ENCODE peak calls at places on chromosome 5, in four cellular contexts. I, Q, Z and A are unnamed samples.
A peak's percentile ranks its signal among the peaks of the same experiment; 100 is the strongest.

GRCh38 chr5:17190242-17190778 is 27.1 kb upstream of the BASP1 start:
- DNase-seq in I (no peak), Q (no peak), Z (no peak), A (no peak)

GRCh38 chr5:150258126-150258525 is 31.4 kb downstream of the CAMK2A start:
- DNase-seq in Z (no peak), Q (no peak), I (no peak), A (no peak)

GRCh38 chr5:123035950-123036390 is 555 bp downstream of the PPIC start:
- DNase-seq in Z (no peak), I (peak; percentile 88), Q (peak; percentile 90), A (no peak)

GRCh38 chr5:55227738-55228430 is 769 bp upstream of the MCIDAS start:
- DNase-seq in Q (no peak), Z (no peak), I (peak; percentile 48), A (no peak)

GRCh38 chr5:440413-441180 is 2.4 kb upstream of the EXOC3 start:
- DNase-seq in Z (no peak), Q (peak; percentile 33), I (no peak), A (no peak)

GRCh38 chr5:1523793-1524480 is at the start of gene LPCAT1:
- DNase-seq in Z (peak; percentile 69), I (peak; percentile 97), Q (peak; percentile 95), A (no peak)

GRCh38 chr5:110768138-110768845 is 29.5 kb downstream of the SLC25A46 start:
- DNase-seq in I (no peak), Z (no peak), Q (no peak), A (peak; percentile 19)

GRCh38 chr5:73540192-73540591 is 25.2 kb downstream of the ANKRA2 start:
- DNase-seq in Z (no peak), Q (no peak), I (no peak), A (peak; percentile 34)

GRCh38 chr5:150649828-150650712 is 9.6 kb downstream of the SYNPO start:
- DNase-seq in Q (peak; percentile 71), I (peak; percentile 76), Z (no peak), A (no peak)

GRCh38 chr5:2148312-2149195 is 265.8 kb upstream of the IRX4 start:
- DNase-seq in Z (no peak), Q (no peak), I (no peak), A (no peak)

GRCh38 chr5:90932052-90932699 is 373.6 kb downstream of the ADGRV1 start:
- DNase-seq in Q (no peak), I (no peak), Z (no peak), A (peak; percentile 16)

GRCh38 chr5:155128786-155129512 is 115.4 kb downstream of the KIF4B start:
- DNase-seq in I (no peak), Z (no peak), Q (no peak), A (no peak)

GRCh38 chr5:170184007-170184687 is 48.6 kb upstream of the C5orf58 start:
- DNase-seq in Q (no peak), Z (no peak), I (peak; percentile 26), A (no peak)

GRCh38 chr5:72066658-72067057 is 40.6 kb upstream of the MAP1B start:
- DNase-seq in I (no peak), Z (no peak), Q (no peak), A (peak; percentile 54)

GRCh38 chr5:150042459-150042858 is 41.9 kb downstream of the HMGXB3 start:
- DNase-seq in Z (no peak), Q (no peak), I (no peak), A (no peak)

GRCh38 chr5:116144103-116144502 is 59.3 kb downstream of the COMMD10 start:
- DNase-seq in I (no peak), Z (no peak), Q (no peak), A (no peak)

GRCh38 chr5:110853267-110853666 is 114.5 kb downstream of the SLC25A46 start:
- DNase-seq in Z (no peak), Q (no peak), I (no peak), A (no peak)

GRCh38 chr5:83570916-83571315 is 99.4 kb downstream of the VCAN start:
- DNase-seq in I (no peak), Q (no peak), Z (no peak), A (no peak)

GRCh38 chr5:1125030-1125357 is 13.1 kb upstream of the SLC12A7 start:
- DNase-seq in I (no peak), Q (no peak), Z (no peak), A (peak; percentile 17)

GRCh38 chr5:123719004-123719403 is 207.0 kb downstream of the CSNK1G3 start:
- DNase-seq in Q (no peak), I (no peak), Z (no peak), A (no peak)

GRCh38 chr5:72379936-72380335 is 59.8 kb downstream of the PTCD2 start:
- DNase-seq in Q (no peak), I (no peak), Z (no peak), A (peak; percentile 43)

GRCh38 chr5:108380531-108381021 is 1.3 kb downstream of the FBXL17 start:
- DNase-seq in I (peak; percentile 89), Z (peak; percentile 67), Q (peak; percentile 83), A (no peak)

GRCh38 chr5:107743357-107744000 is 72.7 kb upstream of the EFNA5 start:
- DNase-seq in Z (no peak), Q (no peak), I (no peak), A (no peak)

GRCh38 chr5:79590395-79590999 is 21.7 kb upstream of the TENT2 start:
- DNase-seq in I (no peak), Z (no peak), Q (no peak), A (no peak)

GRCh38 chr5:10478436-10478835 is 36.8 kb downstream of the ROPN1L start:
- DNase-seq in Z (no peak), I (no peak), Q (no peak), A (no peak)

GRCh38 chr5:167389537-167389936 is 901.9 kb upstream of the WWC1 start:
- DNase-seq in Q (no peak), Z (no peak), I (no peak), A (no peak)

GRCh38 chr5:112219000-112219399 is 200.1 kb downstream of the EPB41L4A start:
- DNase-seq in Q (no peak), Z (no peak), I (no peak), A (no peak)

GRCh38 chr5:66527478-66527877 is 68.7 kb upstream of the MAST4 start:
- DNase-seq in I (no peak), Z (no peak), Q (no peak), A (no peak)

GRCh38 chr5:153659337-153659736 is 168.9 kb downstream of the GRIA1 start:
- DNase-seq in I (no peak), Q (no peak), Z (no peak), A (peak; percentile 36)

GRCh38 chr5:179287071-179287470 is 58.2 kb downstream of the ADAMTS2 start:
- DNase-seq in Z (no peak), I (peak; percentile 63), Q (peak; percentile 76), A (no peak)

GRCh38 chr5:179281688-179282087 is 63.6 kb downstream of the ADAMTS2 start:
- DNase-seq in Z (no peak), I (no peak), Q (no peak), A (no peak)

GRCh38 chr5:179287631-179288030 is 57.6 kb downstream of the ADAMTS2 start:
- DNase-seq in Q (peak; percentile 71), Z (no peak), I (peak; percentile 59), A (no peak)

GRCh38 chr5:179285236-179285635 is 60.0 kb downstream of the ADAMTS2 start:
- DNase-seq in Z (no peak), Q (peak; percentile 85), I (peak; percentile 72), A (no peak)

DNA sequence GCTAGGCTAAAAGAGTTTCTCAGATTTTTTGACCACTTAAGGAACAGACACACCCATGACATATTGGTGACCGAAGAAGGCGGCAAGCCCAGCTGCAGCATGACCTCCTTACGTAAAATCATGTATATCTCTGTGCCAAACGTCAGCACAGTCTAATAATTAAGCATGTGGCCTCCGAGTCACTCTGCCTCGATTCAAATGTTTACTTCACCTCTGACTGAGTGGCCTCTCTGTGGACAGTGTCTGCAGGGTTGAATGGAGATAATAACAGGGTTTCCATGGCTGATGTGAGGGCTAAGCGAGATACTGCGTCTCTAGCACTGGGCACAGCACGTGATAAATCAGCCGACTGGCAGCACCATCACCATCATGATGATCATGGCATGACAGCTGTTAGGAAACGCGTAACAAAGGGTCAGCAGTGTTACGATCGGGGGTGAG is 60.5 kb downstream of the ADAMTS2 start:
- DNase-seq in Z (no peak), Q (peak; percentile 27), I (no peak), A (no peak)
- H3K4me3 ChIP-seq in Z (no peak overlapping the region), Q (no peak overlapping the region), I (no peak overlapping the region), A (no peak overlapping the region)

GRCh38 chr5:88881566-88881965 is 1.4 kb downstream of the MEF2C start:
- DNase-seq in Q (no peak), I (no peak), Z (no peak), A (no peak)

GRCh38 chr5:88878976-88879375 is 4.0 kb downstream of the MEF2C start:
- DNase-seq in I (no peak), Q (no peak), Z (no peak), A (no peak)

GRCh38 chr5:88877826-88878225 is 5.2 kb downstream of the MEF2C start:
- DNase-seq in Z (no peak), I (no peak), Q (no peak), A (no peak)

GRCh38 chr5:88880196-88880595 is 2.8 kb downstream of the MEF2C start:
- DNase-seq in I (no peak), Q (no peak), Z (no peak), A (no peak)

GRCh38 chr5:88879724-88880123 is 3.3 kb downstream of the MEF2C start:
- DNase-seq in I (no peak), Z (no peak), Q (no peak), A (no peak)
- H3K4me3 ChIP-seq in I (peak overlapping the region; percentile 67), Z (no peak overlapping the region), Q (peak overlapping the region; percentile 96), A (peak overlapping the region; percentile 3)

GRCh38 chr5:6716634-6717149 is 3.5 kb downstream of the TENT4A start:
- DNase-seq in Z (no peak), I (no peak), Q (no peak), A (no peak)
- H3K4me3 ChIP-seq in Z (peak overlapping the region; percentile 62), I (peak overlapping the region; percentile 73), Q (no peak overlapping the region), A (peak overlapping the region; percentile 3)

GRCh38 chr5:32233696-32234447 is 59.8 kb upstream of the GOLPH3 start:
- DNase-seq in Q (no peak), Z (no peak), I (no peak), A (peak; percentile 68)
- H3K4me3 ChIP-seq in Q (no peak overlapping the region), Z (no peak overlapping the region), I (no peak overlapping the region), A (no peak overlapping the region)

GRCh38 chr5:63959177-63959982 is 2.9 kb downstream of the HTR1A start:
- DNase-seq in Z (no peak), Q (no peak), I (peak; percentile 82), A (no peak)
- H3K4me3 ChIP-seq in Z (no peak overlapping the region), Q (no peak overlapping the region), I (no peak overlapping the region), A (no peak overlapping the region)

GRCh38 chr5:61624966-61625681 is 293.1 kb downstream of the ZSWIM6 start:
- DNase-seq in Z (no peak), Q (no peak), I (no peak), A (no peak)

GRCh38 chr5:61624553-61624952 is 292.5 kb downstream of the ZSWIM6 start:
- DNase-seq in Z (no peak), Q (no peak), I (no peak), A (no peak)

GRCh38 chr5:61625682-61626620 is 293.9 kb downstream of the ZSWIM6 start:
- DNase-seq in Z (no peak), I (peak; percentile 94), Q (peak; percentile 91), A (no peak)

GRCh38 chr5:61623401-61624069 is 291.5 kb downstream of the ZSWIM6 start:
- DNase-seq in Z (no peak), I (no peak), Q (no peak), A (no peak)

GRCh38 chr5:61626639-61627282 is 294.7 kb downstream of the ZSWIM6 start:
- DNase-seq in I (no peak), Z (no peak), Q (no peak), A (no peak)
- H3K4me3 ChIP-seq in I (peak overlapping the region; percentile 69), Z (no peak overlapping the region), Q (no peak overlapping the region), A (no peak overlapping the region)